ENCODE peak calls at places on chromosomes 3 and 15, in eight cellular contexts. W is epithelial cell of esophagus; G is NCI-H748 treated with DMSO at 0.1 percent for 48 hours; X is substantia nigra; E is stimulated activated CD4-positive, alpha-beta T cell treated with anti-CD3 and anti-CD28 coated beads, Interleukin-15, amount 100 ng/mL, for 1 hour; L is RWPE2; V is stimulated activated CD8-positive, alpha-beta memory T cell treated with anti-CD3 and anti-CD28 coated beads, Interleukin-7, amount 100 ng/mL, for 1 hour; B is activated B cell treated with CpG ODN at 0.5 μM for 24 hours. P is an unnamed sample.

GRCh38 chr15:82792068-82792467 is 13.8 kb downstream of the FSD2 start:
- DNase-seq in W (peak), G (no peak), X (no peak), E (no peak), L (no peak), V (no peak), B (no peak), P (no peak)

GRCh38 chr3:10406414-10406813 is 85.5 kb upstream of the SEC13 start:
- DNase-seq in W (peak), G (no peak), X (no peak), E (no peak), L (no peak), V (no peak), B (no peak), P (no peak)

GRCh38 chr3:48410205-48411040 is 19.5 kb downstream of the PLXNB1 start:
- DNase-seq in W (no peak), G (no peak), X (no peak), E (no peak), L (peak), V (no peak), B (no peak), P (no peak)

GRCh38 chr3:93989241-93989640 is 9.3 kb downstream of the ARL13B start:
- DNase-seq in W (no peak), G (no peak), X (no peak), E (no peak), L (no peak), V (no peak), B (no peak), P (no peak)

GRCh38 chr15:84981711-84982300 is at the start of gene PDE8A:
- DNase-seq in W (peak), G (no peak), X (peak), E (no peak), L (no peak), V (peak), B (peak), P (peak)

GRCh38 chr15:78067328-78068241 is 9.9 kb downstream of the TBC1D2B start:
- DNase-seq in W (no peak), G (no peak), X (no peak), E (no peak), L (no peak), V (no peak), B (no peak), P (peak)

GRCh38 chr3:184526158-184526483 is 35.5 kb upstream of the EPHB3 start:
- DNase-seq in W (no peak), G (no peak), X (no peak), E (no peak), L (no peak), V (no peak), B (no peak), P (no peak)

GRCh38 chr3:116000315-116000714 is 377.0 kb downstream of the GAP43 start:
- DNase-seq in W (peak), G (no peak), X (no peak), E (no peak), L (peak), V (no peak), B (no peak), P (no peak)

GRCh38 chr15:77333166-77333565 is 86.7 kb downstream of the PEAK1 start:
- DNase-seq in W (no peak), G (no peak), X (no peak), E (no peak), L (no peak), V (no peak), B (no peak), P (no peak)

GRCh38 chr3:31275038-31275562 is 257.6 kb upstream of the STT3B start:
- DNase-seq in W (peak), G (no peak), X (no peak), E (no peak), L (no peak), V (no peak), B (no peak), P (no peak)

GRCh38 chr3:15810702-15811101 is 12.9 kb upstream of the ANKRD28 start:
- DNase-seq in W (no peak), G (no peak), X (no peak), E (no peak), L (no peak), V (no peak), B (no peak), P (no peak)

GRCh38 chr15:63371297-63371918 is 10.2 kb downstream of the CA12 start:
- DNase-seq in W (peak), G (no peak), X (no peak), E (no peak), L (peak), V (no peak), B (no peak), P (peak)

GRCh38 chr15:45678459-45679178 is 43.8 kb downstream of the SQOR start:
- DNase-seq in W (no peak), G (no peak), X (no peak), E (no peak), L (no peak), V (no peak), B (no peak), P (no peak)